ENCODE peak calls at places on chromosomes 2 and 18, in six cellular contexts. E, A, U, V, G and Y are unnamed samples. For H3K27me3, the result is how much of the 10 kb centered on the place peaks cover.

GRCh38 chr2:95294579-95295250 is 2.4 kb upstream of the KCNIP3 start:
- DNase-seq in E (no peak), U (no peak), V (no peak), A (no peak), G (no peak), Y (no peak)

GRCh38 chr2:32864761-32865160 is 82.0 kb upstream of the LTBP1 start:
- DNase-seq in E (no peak), G (no peak), V (no peak), U (no peak), A (no peak), Y (no peak)

GRCh38 chr18:48136051-48136543 is 205.6 kb upstream of the SMAD2 start:
- DNase-seq in U (no peak), V (no peak), G (no peak), E (no peak), A (peak), Y (no peak)

GRCh38 chr2:228689049-228689448 is 507.6 kb upstream of the SPHKAP start:
- DNase-seq in U (no peak), E (no peak), V (no peak), A (no peak), G (no peak), Y (no peak)

GRCh38 chr2:241870611-241871537 is 1.3 kb downstream of the RTP5 start:
- DNase-seq in A (peak), V (no peak), U (no peak), E (no peak), G (no peak), Y (no peak)

GRCh38 chr2:240438810-240439697 is 3.6 kb downstream of the GPC1 start:
- DNase-seq in G (no peak), V (no peak), U (no peak), E (no peak), A (peak), Y (no peak)

GRCh38 chr2:10385501-10385900 is 62.6 kb downstream of the ODC1 start:
- DNase-seq in E (no peak), G (no peak), A (no peak), U (no peak), V (no peak), Y (no peak)

GRCh38 chr2:157190151-157190550 is 67.4 kb upstream of the GALNT5 start:
- DNase-seq in G (no peak), U (no peak), V (no peak), A (no peak), E (no peak), Y (no peak)

GRCh38 chr2:201220102-201220570 is 37.2 kb downstream of the CASP10 start:
- DNase-seq in V (peak), U (no peak), G (no peak), E (no peak), A (no peak), Y (no peak)

GRCh38 chr2:77954931-77955330 is 432.8 kb upstream of the LRRTM4 start:
- DNase-seq in U (no peak), E (no peak), A (no peak), V (no peak), G (no peak), Y (no peak)

GRCh38 chr2:159285929-159286708 is at the start of gene WDSUB1:
- DNase-seq in V (peak), E (peak), A (peak), G (no peak), U (peak), Y (peak)

GRCh38 chr2:96930351-96931015 is 55.9 kb downstream of the FAM178B start:
- DNase-seq in G (no peak), E (no peak), U (no peak), A (no peak), V (no peak), Y (no peak)

GRCh38 chr18:23353459-23353858 is 99.6 kb upstream of the RIOK3 start:
- DNase-seq in G (no peak), V (no peak), A (no peak), E (no peak), U (no peak), Y (no peak)

DNA sequence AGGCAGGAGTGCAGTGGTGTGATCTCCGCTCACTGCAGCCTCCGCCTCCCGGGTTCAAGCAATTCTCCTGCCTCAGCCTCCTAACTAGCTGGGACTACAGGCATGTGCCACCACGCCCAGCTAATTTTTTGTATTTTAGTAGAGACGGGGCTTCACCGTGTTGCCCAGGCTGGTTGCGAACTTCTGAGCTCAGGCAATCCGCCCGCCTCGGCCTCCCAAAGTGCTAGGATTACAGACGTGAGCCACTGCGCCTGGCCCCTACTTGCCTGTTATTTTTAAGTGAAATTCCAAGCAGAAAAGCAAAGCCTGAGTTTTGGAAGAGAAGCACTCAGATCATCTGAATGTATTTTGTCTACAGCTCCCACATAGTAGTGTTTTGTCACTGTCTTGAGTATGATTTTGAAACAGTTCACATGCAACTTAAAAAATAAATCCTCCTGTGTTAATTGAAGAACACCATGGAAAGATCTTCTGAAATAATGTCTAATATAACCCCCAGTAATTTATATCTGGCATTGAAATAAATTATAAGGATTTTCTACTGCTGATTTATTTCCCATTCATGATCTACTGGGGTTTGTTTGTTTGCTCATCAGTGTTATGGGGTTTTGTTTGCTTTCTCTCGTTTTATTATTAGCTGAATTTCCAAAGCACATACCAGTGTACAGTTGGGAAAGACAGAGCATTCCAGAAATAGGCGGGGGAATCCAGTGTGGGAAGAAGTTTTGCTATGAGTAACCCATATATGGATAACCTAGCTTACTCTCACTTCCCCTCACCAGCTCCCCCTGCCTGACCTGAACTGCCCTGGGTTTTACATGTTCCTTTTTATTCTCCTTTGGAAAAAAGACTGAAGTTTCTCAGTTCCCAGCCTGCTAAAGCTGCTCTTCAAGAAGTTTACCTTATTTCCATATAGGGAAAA is 80.1 kb upstream of the MAP3K20 start:
- DNase-seq in V (no peak), A (no peak), G (no peak), U (no peak), E (peak), Y (no peak)
- TF ChIP-seq CTCF in V (no peak), A (no peak), G (no peak), U (no peak), E (no peak), Y (no peak)

GRCh38 chr2:75405000-75405399 is 155.7 kb downstream of the EVA1A start:
- DNase-seq in U (no peak), G (no peak), V (no peak), A (no peak), E (no peak), Y (no peak)
- H3K27me3 ChIP-seq in U (under half), G (under half), V (under half), A (under half), E (under half), Y (under half)

DNA sequence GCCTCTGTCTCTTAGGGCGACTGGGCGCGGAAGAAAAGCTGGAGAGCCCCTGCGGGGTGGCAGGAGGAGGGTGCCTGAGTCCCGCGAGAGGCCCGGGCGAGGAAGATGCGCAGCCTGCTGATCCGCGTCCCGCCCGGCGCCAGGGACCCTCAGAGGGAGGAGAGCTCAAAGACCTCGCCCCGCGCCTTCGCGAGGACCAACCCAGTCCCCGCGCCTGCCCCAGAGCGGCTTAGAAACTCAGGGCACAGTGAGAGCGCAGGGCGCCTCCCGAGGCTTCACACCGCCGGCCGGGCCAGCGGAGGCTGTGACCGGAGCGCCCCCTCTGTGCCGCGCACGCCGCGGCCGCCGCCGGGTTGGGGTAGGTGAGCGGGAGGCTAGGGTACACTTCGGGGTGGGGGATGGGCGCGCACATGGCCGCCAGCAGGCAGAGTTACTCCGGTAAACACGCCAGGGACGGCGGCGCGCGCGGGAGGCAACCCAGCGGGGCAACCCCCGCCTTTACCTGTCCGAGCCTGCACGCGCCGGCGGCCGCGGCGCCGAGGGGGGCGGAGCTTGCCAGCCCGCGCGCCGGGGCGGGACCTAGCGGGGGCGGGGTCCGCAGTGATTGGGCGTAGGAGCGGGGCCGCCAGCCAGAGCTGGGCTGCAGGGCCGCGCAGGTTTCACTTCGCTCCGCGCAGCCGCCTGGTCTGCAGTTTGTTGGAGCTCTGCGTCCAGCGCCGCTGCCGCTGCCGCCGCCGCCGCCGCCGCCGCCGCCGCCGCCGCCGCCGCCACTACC is at the start of gene BCL2L11:
- DNase-seq in E (peak), U (peak), V (peak), G (peak), A (peak), Y (peak)
- TF ChIP-seq CTCF in E (no peak), U (no peak), V (no peak), G (peak), A (no peak), Y (peak)

DNA sequence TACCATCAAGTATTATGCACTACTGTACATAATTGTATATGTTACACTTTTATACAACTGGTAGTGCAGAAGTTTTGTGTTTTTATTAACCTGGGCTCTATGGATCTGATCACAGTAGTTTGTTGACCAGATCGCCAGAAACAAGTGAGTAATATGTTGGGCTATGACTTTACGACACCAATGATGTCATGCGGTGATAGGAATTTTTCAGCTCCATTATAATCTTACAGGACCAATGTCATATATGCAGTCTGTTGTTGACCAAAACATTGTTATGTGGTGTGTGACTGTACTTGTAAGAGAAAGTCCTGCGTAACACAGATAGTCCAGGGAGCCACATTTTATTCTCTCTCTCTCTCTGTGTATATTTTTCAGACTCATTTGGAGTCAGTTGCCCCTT is 4.5 kb upstream of the ACOXL start:
- DNase-seq in V (no peak), U (no peak), G (no peak), E (no peak), A (no peak), Y (no peak)
- H3K27me3 ChIP-seq in V (under half), U (under half), G (under half), E (under half), A (under half), Y (under half)

DNA sequence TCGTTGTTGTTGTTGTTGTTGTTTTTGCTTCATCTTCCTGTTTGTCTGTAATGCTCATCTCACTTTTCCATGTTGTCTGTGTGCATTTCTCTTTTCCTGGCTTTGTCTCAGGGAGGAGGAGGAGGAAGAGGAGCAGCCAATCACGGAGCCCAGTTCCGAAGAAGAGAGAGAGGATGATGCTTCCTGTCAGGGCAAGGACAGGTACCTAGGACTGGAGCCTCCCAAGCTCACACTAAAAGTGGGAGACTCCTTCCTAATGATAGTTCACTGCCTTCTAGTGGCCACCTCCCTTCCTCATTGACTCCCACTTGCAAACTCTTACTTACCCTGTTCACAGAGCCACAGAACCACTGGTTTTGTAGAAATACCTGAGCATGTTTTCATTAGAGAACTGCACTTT is 179.6 kb downstream of the TPGS2 start:
- DNase-seq in A (no peak), E (no peak), V (no peak), U (no peak), G (no peak), Y (no peak)
- TF ChIP-seq CTCF in A (no peak), E (no peak), V (no peak), U (no peak), G (no peak), Y (no peak)